ENCODE peak calls at places on chromosomes 4 and X, in eight cellular contexts. X, D, Y, J, P, N, H and F are unnamed samples.

GRCh38 chr4:2248821-2249261 is 6.9 kb upstream of the HAUS3 start:
- DNase-seq in X (no peak), D (peak), Y (no peak), J (no peak), P (no peak), N (no peak), H (no peak), F (no peak)

GRCh38 chr4:125316781-125317525 is 2.2 kb downstream of the FAT4 start:
- DNase-seq in X (peak), D (peak), Y (peak), J (peak), P (peak), N (peak), H (peak), F (peak)

GRCh38 chr4:163587867-163588266 is 93.4 kb downstream of the TMA16 start:
- DNase-seq in X (no peak), D (no peak), Y (peak), J (no peak), P (no peak), N (no peak), H (no peak), F (no peak)

GRCh38 chr4:149645790-149646189 is 169.9 kb downstream of the IQCM start:
- DNase-seq in X (no peak), D (no peak), Y (no peak), J (no peak), P (no peak), N (no peak), H (no peak), F (no peak)

GRCh38 chrX:10722804-10723364 is 102.5 kb upstream of the MID1 start:
- DNase-seq in X (peak), D (peak), Y (peak), J (peak), P (no peak), N (peak), H (peak), F (peak)

GRCh38 chrX:38006283-38006682 is at the start of gene SYTL5:
- DNase-seq in X (no peak), D (no peak), Y (no peak), J (peak), P (no peak), N (no peak), H (no peak), F (no peak)

GRCh38 chrX:154800508-154801207 is 4.6 kb downstream of the MPP1 start:
- DNase-seq in X (no peak), D (no peak), Y (no peak), J (no peak), P (no peak), N (no peak), H (no peak), F (no peak)

GRCh38 chrX:20913760-20914159 is 460.5 kb upstream of the CNKSR2 start:
- DNase-seq in X (peak), D (no peak), Y (no peak), J (no peak), P (no peak), N (no peak), H (peak), F (no peak)

GRCh38 chr4:14841801-14842748 is 160.2 kb upstream of the CPEB2 start:
- DNase-seq in X (no peak), D (peak), Y (no peak), J (peak), P (no peak), N (peak), H (no peak), F (no peak)

GRCh38 chrX:119218198-119218597 is 17.9 kb upstream of the PGRMC1 start:
- DNase-seq in X (no peak), D (no peak), Y (no peak), J (peak), P (no peak), N (peak), H (peak), F (no peak)